ENCODE peak calls at places on chromosomes 3 and 15, in eight cellular contexts. M, O, B, P, A, N, K and F are unnamed samples.

GRCh38 chr3:51686512-51687215 is 15.6 kb downstream of the TEX264 start:
- DNase-seq in P (peak; percentile 68), A (peak; percentile 44), K (no peak), M (no peak), O (no peak), N (no peak), B (no peak), F (no peak)

GRCh38 chr3:156416846-156417581 is 137.9 kb downstream of the SSR3 start:
- DNase-seq in A (no peak), P (no peak), B (no peak), N (no peak), K (no peak), M (peak; percentile 49), O (no peak), F (no peak)

GRCh38 chr3:188184649-188185048 is 30.7 kb downstream of the LPP start:
- DNase-seq in P (no peak), K (no peak), M (no peak), O (no peak), N (no peak), B (no peak), A (no peak), F (no peak)

GRCh38 chr3:93961489-93961888 is 12.2 kb downstream of the PROS1 start:
- DNase-seq in P (no peak), K (no peak), O (no peak), N (no peak), M (no peak), B (no peak), A (no peak), F (no peak)

GRCh38 chr3:43005253-43005652 is 26.1 kb downstream of the GASK1A start:
- DNase-seq in A (no peak), K (no peak), M (no peak), P (no peak), N (no peak), O (no peak), B (no peak), F (no peak)

GRCh38 chr3:188605231-188605630 is 451.3 kb downstream of the LPP start:
- DNase-seq in A (no peak), K (no peak), N (no peak), M (no peak), B (no peak), O (no peak), P (no peak), F (no peak)

GRCh38 chr15:74489518-74490338 is 28.8 kb upstream of the UBL7 start:
- DNase-seq in A (peak; percentile 85), M (peak; percentile 88), N (peak; percentile 41), P (peak; percentile 53), K (peak; percentile 48), B (peak; percentile 39), O (peak; percentile 44), F (peak; percentile 2)

GRCh38 chr15:89167267-89168176 is 53.9 kb downstream of the RLBP1 start:
- DNase-seq in N (no peak), B (peak; percentile 10), A (peak; percentile 54), K (peak; percentile 91), O (peak; percentile 92), P (peak; percentile 36), M (no peak), F (no peak)

GRCh38 chr3:133124511-133124910 is 86.3 kb downstream of the TMEM108 start:
- DNase-seq in O (no peak), M (peak; percentile 58), N (no peak), P (no peak), K (no peak), B (no peak), A (no peak), F (no peak)

GRCh38 chr3:101453966-101454365 is 59.0 kb downstream of the SENP7 start:
- DNase-seq in M (no peak), O (no peak), P (no peak), B (no peak), N (no peak), K (no peak), A (no peak), F (peak; percentile 55)

GRCh38 chr3:46943237-46944187 is 33.0 kb downstream of the CCDC12 start:
- DNase-seq in O (peak; percentile 74), B (peak; percentile 94), A (no peak), N (no peak), M (no peak), P (no peak), K (peak; percentile 68), F (no peak)

GRCh38 chr15:92915766-92916435 is 15.8 kb downstream of the CHD2 start:
- DNase-seq in O (peak; percentile 55), N (no peak), A (no peak), P (no peak), B (no peak), K (no peak), M (no peak), F (no peak)

GRCh38 chr3:139317215-139317614 is 26.6 kb upstream of the MRPS22 start:
- DNase-seq in N (no peak), P (no peak), K (no peak), A (no peak), M (no peak), B (no peak), O (no peak), F (no peak)

GRCh38 chr15:58987501-58988010 is at the start of gene RNF111:
- DNase-seq in P (peak; percentile 90), B (peak; percentile 93), K (peak; percentile 94), A (peak; percentile 86), M (peak; percentile 92), N (peak; percentile 46), O (peak; percentile 96), F (peak; percentile 80)

GRCh38 chr15:77393471-77393840 is 26.4 kb downstream of the PEAK1 start:
- DNase-seq in B (no peak), M (no peak), N (no peak), K (no peak), P (no peak), A (no peak), O (no peak), F (no peak)

GRCh38 chr15:42502472-42502871 is 7.0 kb downstream of the SNAP23 start:
- DNase-seq in N (no peak), K (no peak), B (no peak), A (no peak), P (no peak), O (no peak), M (no peak), F (no peak)

GRCh38 chr3:143644370-143645089 is 203.7 kb downstream of the SLC9A9 start:
- DNase-seq in B (peak; percentile 22), O (peak; percentile 87), M (peak; percentile 22), A (peak; percentile 18), K (peak; percentile 47), P (peak; percentile 26), N (peak; percentile 43), F (no peak)

GRCh38 chr3:46422617-46423016 is 15.6 kb downstream of the CCRL2 start:
- DNase-seq in K (no peak), B (no peak), P (no peak), A (peak; percentile 62), M (no peak), N (no peak), O (no peak), F (no peak)

GRCh38 chr3:51876186-51876585 is 785 bp upstream of the IQCF5 start:
- DNase-seq in B (no peak), O (no peak), N (no peak), M (no peak), A (no peak), P (no peak), K (no peak), F (no peak)

GRCh38 chr15:50148362-50148963 is 29.4 kb upstream of the ATP8B4 start:
- DNase-seq in M (no peak), P (no peak), N (peak; percentile 7), O (peak; percentile 61), K (peak; percentile 81), A (no peak), B (peak; percentile 59), F (peak; percentile 64)

GRCh38 chr3:66554178-66554577 is 53.4 kb upstream of the LRIG1 start:
- DNase-seq in M (no peak), A (no peak), B (no peak), K (no peak), O (peak; percentile 14), N (no peak), P (no peak), F (no peak)

GRCh38 chr15:67178569-67179210 is 75.8 kb downstream of the AAGAB start:
- DNase-seq in P (no peak), M (no peak), K (no peak), O (peak; percentile 90), B (no peak), A (peak; percentile 53), N (no peak), F (no peak)

GRCh38 chr3:14161282-14161681 is 17.1 kb downstream of the XPC start:
- DNase-seq in M (no peak), K (no peak), N (no peak), O (no peak), B (no peak), P (no peak), A (no peak), F (no peak)
- TF ChIP-seq POLR2AphosphoS5 in M (no peak), K (no peak), N (no peak), O (no peak), B (no peak), P (no peak), A (no peak), F (no peak)

DNA sequence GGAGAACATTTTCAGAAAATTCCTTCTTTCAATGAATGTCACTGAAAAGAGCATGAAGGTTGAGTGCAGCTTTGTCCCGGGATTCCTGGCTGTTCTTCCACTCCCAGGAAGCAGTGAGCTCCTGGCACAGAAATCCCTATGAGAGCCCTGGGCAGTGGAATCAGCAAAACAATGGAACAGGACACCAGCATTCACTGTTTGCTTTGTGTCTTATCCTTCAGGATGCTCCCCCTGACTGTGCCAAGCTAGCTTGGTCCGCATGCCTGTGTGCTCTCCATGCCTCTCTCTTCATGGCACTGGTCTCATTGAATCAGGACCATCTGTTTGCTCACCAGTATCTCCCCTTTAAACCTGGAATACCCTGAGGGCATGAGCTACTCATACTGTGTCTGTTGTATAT is 102.0 kb upstream of the GADL1 start:
- DNase-seq in K (no peak), A (no peak), M (peak; percentile 3), P (no peak), N (no peak), B (no peak), O (no peak), F (no peak)
- H3K4me3 ChIP-seq in K (no peak overlapping the region), A (no peak overlapping the region), M (no peak overlapping the region), P (no peak overlapping the region), N (no peak overlapping the region), B (no peak overlapping the region), O (no peak overlapping the region), F (no peak overlapping the region)

GRCh38 chr3:16290007-16290826 is 25.2 kb downstream of the OXNAD1 start:
- DNase-seq in A (peak; percentile 55), N (no peak), P (no peak), O (peak; percentile 70), M (peak; percentile 30), B (peak; percentile 37), K (peak; percentile 24), F (no peak)
- H3K9ac ChIP-seq in A (no peak overlapping the region), N (no peak overlapping the region), P (no peak overlapping the region), O (no peak overlapping the region), M (no peak overlapping the region), B (no peak overlapping the region), K (no peak overlapping the region), F (no peak overlapping the region)

DNA sequence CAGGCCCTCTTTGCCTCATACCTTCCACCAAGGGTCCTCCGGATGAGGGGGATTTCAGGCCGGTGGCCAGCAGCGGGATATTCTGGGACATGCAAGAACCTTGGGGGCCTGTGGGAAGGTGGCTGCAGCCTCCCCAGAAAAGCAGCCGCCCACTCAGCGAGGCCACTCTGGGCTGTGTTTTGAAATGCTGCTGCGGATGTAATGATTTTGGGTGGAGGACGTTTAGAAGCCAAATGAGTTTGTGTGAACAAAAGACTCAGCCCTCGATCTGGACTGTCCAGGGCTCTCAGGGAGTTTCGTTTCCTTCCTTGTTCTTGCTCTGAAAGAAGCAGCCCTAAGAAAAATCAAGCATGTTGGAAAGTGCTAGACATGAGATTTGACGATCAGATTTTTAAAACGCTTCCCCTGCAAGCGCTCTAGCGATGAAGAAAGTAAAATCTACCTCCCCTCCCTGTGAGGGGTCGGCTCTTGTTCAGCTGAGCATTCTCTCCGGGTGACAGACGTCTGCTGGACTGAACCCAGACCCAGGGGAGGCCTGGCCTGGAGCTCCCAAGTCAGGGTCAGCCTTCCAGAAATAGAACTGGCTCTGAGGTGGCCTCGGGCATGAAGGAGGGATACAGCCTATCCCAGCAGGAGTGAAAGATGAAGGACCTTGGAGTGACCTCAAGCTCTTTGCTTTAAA is 12.9 kb downstream of the HEG1 start:
- DNase-seq in O (peak; percentile 64), M (no peak), N (no peak), P (no peak), B (no peak), A (no peak), K (no peak), F (no peak)
- TF ChIP-seq POLR2AphosphoS5 in O (no peak), M (no peak), N (no peak), P (no peak), B (no peak), A (no peak), K (no peak), F (no peak)